ENCODE peak calls at places on chromosomes 4 and X, in five cellular contexts. N is ascending aorta, F is pancreas, O is stomach, Q is H9. V is an unnamed sample.

GRCh38 chr4:154998284-154998683 is 210.2 kb upstream of the NPY2R start:
- DNase-seq in N (no peak), F (no peak), O (no peak), Q (no peak), V (no peak)

GRCh38 chrX:22097295-22097694 is 65.2 kb downstream of the PHEX start:
- DNase-seq in N (no peak), F (no peak), O (no peak), Q (no peak), V (no peak)

GRCh38 chr4:71677568-71677967 is 106.3 kb downstream of the GC start:
- DNase-seq in N (no peak), F (no peak), O (no peak), Q (peak; percentile 32), V (no peak)

GRCh38 chr4:7392438-7393374 is 42.0 kb downstream of the PSAPL1 start:
- DNase-seq in N (no peak), F (peak; percentile 46), O (peak; percentile 21), Q (peak; percentile 30), V (no peak)

GRCh38 chr4:129738175-129738574 is 642.2 kb downstream of the C4orf33 start:
- DNase-seq in N (no peak), F (no peak), O (no peak), Q (no peak), V (no peak)

GRCh38 chr4:7159923-7160322 is 32.4 kb upstream of the SORCS2 start:
- DNase-seq in N (no peak), F (peak; percentile 39), O (no peak), Q (peak; percentile 6), V (no peak)

GRCh38 chr4:8772499-8773123 is 99.0 kb downstream of the HMX1 start:
- DNase-seq in N (no peak), F (peak; percentile 33), O (no peak), Q (no peak), V (no peak)

GRCh38 chr4:98473046-98473445 is 185.4 kb downstream of the TSPAN5 start:
- DNase-seq in N (no peak), F (no peak), O (no peak), Q (no peak), V (no peak)

GRCh38 chr4:80336582-80336981 is 1.1 kb downstream of the CFAP299 start:
- DNase-seq in N (no peak), F (no peak), O (no peak), Q (peak; percentile 55), V (peak; percentile 63)

GRCh38 chr4:112214397-112215264 is 17.0 kb upstream of the AP1AR start:
- DNase-seq in N (no peak), F (no peak), O (no peak), Q (no peak), V (peak; percentile 20)

GRCh38 chrX:138886769-138887168 is 175.3 kb upstream of the FGF13 start:
- DNase-seq in N (no peak), F (no peak), O (no peak), Q (no peak), V (no peak)

GRCh38 chr4:84878090-84878489 is 88.4 kb downstream of the WDFY3 start:
- DNase-seq in N (no peak), F (no peak), O (no peak), Q (no peak), V (peak; percentile 73)

GRCh38 chrX:46447384-46447783 is 97.8 kb downstream of the ZNF674 start:
- DNase-seq in N (no peak), F (no peak), O (no peak), Q (no peak), V (peak; percentile 29)

GRCh38 chrX:148682206-148682605 is 181.8 kb downstream of the AFF2 start:
- DNase-seq in N (no peak), F (no peak), O (no peak), Q (no peak), V (no peak)

GRCh38 chr4:111776546-111776945 is 368.7 kb upstream of the FAM241A start:
- DNase-seq in N (no peak), F (no peak), O (no peak), Q (no peak), V (no peak)

GRCh38 chr4:75016472-75016871 is 83.6 kb downstream of the PARM1 start:
- DNase-seq in N (no peak), F (no peak), O (no peak), Q (no peak), V (no peak)

GRCh38 chr4:138161351-138161750 is 80.8 kb downstream of the SLC7A11 start:
- DNase-seq in N (no peak), F (no peak), O (no peak), Q (no peak), V (no peak)

GRCh38 chrX:11073411-11073810 is 37.7 kb upstream of the HCCS start:
- DNase-seq in N (no peak), F (no peak), O (no peak), Q (no peak), V (no peak)

GRCh38 chrX:126770179-126770578 is 49.4 kb upstream of the PRR32 start:
- DNase-seq in N (no peak), F (no peak), O (no peak), Q (no peak), V (no peak)

GRCh38 chr4:17013382-17014006 is 115.0 kb upstream of the LDB2 start:
- DNase-seq in N (no peak), F (no peak), O (no peak), Q (no peak), V (no peak)

GRCh38 chr4:28677808-28678207 is 1817.2 kb downstream of the STIM2 start:
- DNase-seq in N (no peak), F (no peak), O (no peak), Q (no peak), V (no peak)

GRCh38 chrX:3638280-3638873 is 75.1 kb downstream of the PRKX start:
- DNase-seq in N (no peak), F (peak; percentile 76), O (peak; percentile 53), Q (no peak), V (peak; percentile 53)

GRCh38 chrX:27446423-27446822 is 16.7 kb downstream of the PPP4R3C start:
- DNase-seq in N (no peak), F (no peak), O (no peak), Q (no peak), V (no peak)

GRCh38 chr4:153792893-153793227 is 4.0 kb upstream of the SFRP2 start:
- DNase-seq in N (no peak), F (no peak), O (no peak), Q (peak; percentile 69), V (no peak)

GRCh38 chr4:78720994-78721677 is 55.0 kb upstream of the BMP2K start:
- DNase-seq in N (no peak), F (no peak), O (no peak), Q (no peak), V (no peak)

GRCh38 chr4:159837071-159837470 is 734.2 kb downstream of the RAPGEF2 start:
- DNase-seq in N (no peak), F (no peak), O (no peak), Q (no peak), V (no peak)

GRCh38 chr4:121822796-121823504 is 733 bp downstream of the CCNA2 start:
- DNase-seq in N (no peak), F (peak; percentile 54), O (peak; percentile 25), Q (peak; percentile 32), V (peak; percentile 32)

GRCh38 chrX:2901367-2902036 is 27.6 kb downstream of the ARSD start:
- DNase-seq in N (no peak), F (no peak), O (no peak), Q (no peak), V (no peak)

GRCh38 chr4:86302242-86302641 is 57.6 kb downstream of the MAPK10 start:
- DNase-seq in N (no peak), F (no peak), O (no peak), Q (peak; percentile 31), V (peak; percentile 92)

GRCh38 chr4:17875402-17876070 is 64.8 kb downstream of the NCAPG start:
- DNase-seq in N (no peak), F (no peak), O (no peak), Q (no peak), V (no peak)

GRCh38 chrX:12922600-12922919 is 16.1 kb downstream of the TLR8 start:
- DNase-seq in N (no peak), F (no peak), O (no peak), Q (no peak), V (no peak)

GRCh38 chr4:99405433-99406115 is 29.6 kb downstream of the ADH7 start:
- DNase-seq in N (no peak), F (peak; percentile 69), O (peak; percentile 74), Q (peak; percentile 63), V (peak; percentile 92)

GRCh38 chr4:41154814-41155177 is 59.5 kb downstream of the APBB2 start:
- DNase-seq in N (peak; percentile 35), F (no peak), O (no peak), Q (no peak), V (no peak)

GRCh38 chrX:152632445-152633097 is 5.1 kb upstream of the GABRQ start:
- DNase-seq in N (no peak), F (peak; percentile 88), O (peak; percentile 56), Q (peak; percentile 43), V (peak; percentile 43)

GRCh38 chr4:170674176-170674575 is 584.4 kb upstream of the AADAT start:
- DNase-seq in N (no peak), F (no peak), O (no peak), Q (no peak), V (no peak)

GRCh38 chrX:67546496-67547423 is 2.9 kb downstream of the AR start:
- DNase-seq in N (no peak), F (no peak), O (no peak), Q (peak; percentile 29), V (no peak)

GRCh38 chr4:67779631-67780030 is 25.4 kb upstream of the GNRHR start:
- DNase-seq in N (no peak), F (no peak), O (no peak), Q (no peak), V (no peak)

GRCh38 chrX:120309873-120310730 is 1.2 kb downstream of the TMEM255A start:
- DNase-seq in N (no peak), F (no peak), O (no peak), Q (peak; percentile 31), V (no peak)

GRCh38 chrX:131728295-131729145 is 184.6 kb downstream of the OR13H1 start:
- DNase-seq in N (peak; percentile 21), F (no peak), O (peak; percentile 80), Q (no peak), V (no peak)
- TF ChIP-seq CTCF in N (peak; percentile 57), F (peak; percentile 28), O (peak; percentile 55), Q (no peak), V (no peak)

GRCh38 chrX:53715336-53715924 is 28.9 kb upstream of the HUWE1 start:
- DNase-seq in N (no peak), F (no peak), O (no peak), Q (no peak), V (no peak)
- H3K4me1 ChIP-seq in N (no peaks in the 10 kb centered on the region), F (no peaks in the 10 kb centered on the region), O (no peaks in the 10 kb centered on the region), Q (no peaks in the 10 kb centered on the region), V (no peaks in the 10 kb centered on the region)

GRCh38 chr4:101792056-101792575 is 1.6 kb downstream of the BANK1 start:
- DNase-seq in N (no peak), F (no peak), O (no peak), Q (no peak), V (no peak)

GRCh38 chr4:101791189-101791572 is 651 bp downstream of the BANK1 start:
- DNase-seq in N (no peak), F (no peak), O (no peak), Q (no peak), V (no peak)

GRCh38 chr4:101793397-101793796 is 2.9 kb downstream of the BANK1 start:
- DNase-seq in N (no peak), F (no peak), O (no peak), Q (no peak), V (no peak)

GRCh38 chr4:101787917-101788316 is 2.6 kb upstream of the BANK1 start:
- DNase-seq in N (no peak), F (no peak), O (no peak), Q (no peak), V (no peak)

GRCh38 chr4:101790521-101791188 is at the start of gene BANK1:
- DNase-seq in N (no peak), F (peak; percentile 75), O (peak; percentile 62), Q (peak; percentile 88), V (peak; percentile 73)
- TF ChIP-seq CTCF in N (no peak), F (no peak), O (peak; percentile 4), Q (peak; percentile 70), V (peak; percentile 34)

GRCh38 chr4:10097906-10098769 is 18.5 kb downstream of the WDR1 start:
- DNase-seq in N (no peak), F (no peak), O (no peak), Q (no peak), V (no peak)
- H3K4me1 ChIP-seq in N (peaks cover 90% of the 10 kb centered on the region), F (no peaks in the 10 kb centered on the region), O (peaks cover 94% of the 10 kb centered on the region), Q (no peaks in the 10 kb centered on the region), V (peaks cover 67% of the 10 kb centered on the region)

V was measured in cardiac muscle cell.